ENCODE peak calls at places on chromosome 9, in nine cellular contexts. F, U, O, V, E, N, D, Z and W are unnamed samples.

GRCh38 chr9:110152704-110153374 is 55.1 kb downstream of the C9orf152 start:
- DNase-seq in O (no peak), V (no peak), F (peak), Z (no peak), N (peak), U (no peak), D (peak), E (no peak), W (peak)

GRCh38 chr9:86282979-86283535 is 719 bp upstream of the ISCA1 start:
- DNase-seq in Z (no peak), V (no peak), U (peak), O (peak), D (no peak), N (peak), F (no peak), E (no peak), W (no peak)

GRCh38 chr9:93218161-93218560 is 34.2 kb downstream of the WNK2 start:
- DNase-seq in V (peak), D (no peak), Z (no peak), E (peak), F (no peak), O (no peak), N (no peak), U (no peak), W (no peak)

GRCh38 chr9:79611091-79611614 is 39.4 kb downstream of the TLE4 start:
- DNase-seq in Z (no peak), F (no peak), V (no peak), D (no peak), N (no peak), O (peak), E (no peak), U (no peak), W (no peak)

GRCh38 chr9:128689820-128690683 is 1.0 kb downstream of the SET start:
- DNase-seq in N (no peak), O (no peak), F (peak), E (peak), Z (no peak), V (peak), U (no peak), D (no peak), W (no peak)

GRCh38 chr9:70551391-70551790 is 136.9 kb upstream of the KLF9 start:
- DNase-seq in O (peak), Z (no peak), U (no peak), D (no peak), V (no peak), F (no peak), N (peak), E (no peak), W (no peak)

GRCh38 chr9:136110082-136111061 is 8.3 kb downstream of the TMEM250 start:
- DNase-seq in U (no peak), D (no peak), N (no peak), O (no peak), V (no peak), E (no peak), Z (no peak), F (no peak), W (no peak)

GRCh38 chr9:135020481-135021392 is 66.7 kb upstream of the OLFM1 start:
- DNase-seq in F (no peak), U (no peak), N (no peak), V (no peak), O (no peak), Z (no peak), D (no peak), E (no peak), W (no peak)

GRCh38 chr9:89381308-89381609 is 63.0 kb downstream of the SECISBP2 start:
- DNase-seq in F (no peak), E (no peak), D (no peak), N (no peak), U (no peak), V (no peak), Z (no peak), O (no peak), W (no peak)

GRCh38 chr9:87816041-87816440 is 66.6 kb upstream of the SPATA31E1 start:
- DNase-seq in F (peak), Z (no peak), U (no peak), E (no peak), O (no peak), D (no peak), V (no peak), N (no peak), W (no peak)

GRCh38 chr9:83425240-83425639 is 113.0 kb downstream of the FRMD3 start:
- DNase-seq in F (no peak), O (no peak), E (no peak), U (no peak), V (no peak), D (no peak), N (peak), Z (no peak), W (no peak)

GRCh38 chr9:98888794-98889495 is 54.8 kb upstream of the COL15A1 start:
- DNase-seq in Z (no peak), E (no peak), V (no peak), U (peak), N (no peak), F (no peak), D (no peak), O (peak), W (no peak)

GRCh38 chr9:99103505-99103904 is 1.4 kb upstream of the TGFBR1 start:
- DNase-seq in E (no peak), Z (no peak), V (no peak), F (no peak), N (no peak), O (no peak), D (no peak), U (no peak), W (no peak)